ENCODE peak calls at places on chromosome 13, in five cellular contexts. Z is ovary, H is left ventricle myocardium inferior, I is cardiac muscle cell, Y is esophagus muscularis mucosa. T is an unnamed sample. For H3K4me1, the result is how much of the 10 kb centered on the place peaks cover.

GRCh38 chr13:60134376-60134775 is 29.4 kb downstream of the DIAPH3 start:
- DNase-seq in Z (no peak), H (no peak), I (peak), Y (no peak), T (no peak)

GRCh38 chr13:101423872-101424271 is 7.6 kb upstream of the NALCN start:
- DNase-seq in Z (no peak), H (no peak), I (no peak), Y (no peak), T (no peak)

GRCh38 chr13:24083722-24084421 is 76.6 kb upstream of the SPATA13 start:
- DNase-seq in Z (no peak), H (no peak), I (no peak), Y (no peak), T (no peak)

GRCh38 chr13:44300895-44301638 is 72.6 kb upstream of the SERP2 start:
- DNase-seq in Z (peak), H (peak), I (peak), Y (no peak), T (no peak)

GRCh38 chr13:70253411-70253810 is 145.2 kb upstream of the KLHL1 start:
- DNase-seq in Z (no peak), H (no peak), I (no peak), Y (no peak), T (no peak)

GRCh38 chr13:44129418-44129817 is 244.2 kb upstream of the SERP2 start:
- DNase-seq in Z (no peak), H (no peak), I (no peak), Y (no peak), T (no peak)

GRCh38 chr13:58619396-58620113 is 988.0 kb downstream of the PCDH17 start:
- DNase-seq in Z (no peak), H (no peak), I (no peak), Y (no peak), T (no peak)

GRCh38 chr13:72062566-72062965 is 195.6 kb upstream of the DACH1 start:
- DNase-seq in Z (no peak), H (peak), I (no peak), Y (no peak), T (peak)

GRCh38 chr13:74575729-74576125 is 441.5 kb upstream of the KLF12 start:
- DNase-seq in Z (peak), H (peak), I (peak), Y (no peak), T (peak)

GRCh38 chr13:92842145-92842544 is 384.5 kb upstream of the GPC6 start:
- DNase-seq in Z (no peak), H (no peak), I (peak), Y (no peak), T (no peak)

GRCh38 chr13:96172066-96172465 is 82.2 kb downstream of the HS6ST3 start:
- DNase-seq in Z (no peak), H (no peak), I (no peak), Y (no peak), T (no peak)

GRCh38 chr13:76668141-76668540 is 218.1 kb downstream of the KCTD12 start:
- DNase-seq in Z (no peak), H (no peak), I (no peak), Y (no peak), T (no peak)

GRCh38 chr13:45511310-45512147 is 46.8 kb downstream of the COG3 start:
- DNase-seq in Z (no peak), H (no peak), I (peak), Y (no peak), T (peak)

GRCh38 chr13:32687275-32687674 is 101.0 kb downstream of the PDS5B start:
- DNase-seq in Z (no peak), H (no peak), I (no peak), Y (no peak), T (no peak)

GRCh38 chr13:106440846-106441245 is 94.6 kb downstream of the EFNB2 start:
- DNase-seq in Z (no peak), H (no peak), I (peak), Y (peak), T (no peak)

GRCh38 chr13:60226507-60226906 is 62.8 kb upstream of the DIAPH3 start:
- DNase-seq in Z (no peak), H (no peak), I (peak), Y (no peak), T (peak)

GRCh38 chr13:62643007-62643483 is 1227.4 kb upstream of the PCDH20 start:
- DNase-seq in Z (no peak), H (no peak), I (no peak), Y (no peak), T (no peak)

GRCh38 chr13:51361111-51361510 is 21.6 kb downstream of the SERPINE3 start:
- DNase-seq in Z (no peak), H (no peak), I (no peak), Y (no peak), T (no peak)

GRCh38 chr13:48653074-48654054 is at the start of gene CYSLTR2:
- DNase-seq in Z (no peak), H (no peak), I (peak), Y (peak), T (no peak)

GRCh38 chr13:99308481-99309087 is 1.4 kb upstream of the GPR183 start:
- DNase-seq in Z (no peak), H (no peak), I (peak), Y (no peak), T (no peak)
- H3K4me1 ChIP-seq in Z (under half), H (under half), I (under half), Y (under half), T (under half)

GRCh38 chr13:114151565-114152284 is 19.3 kb upstream of the RASA3 start:
- DNase-seq in Z (no peak), H (no peak), I (peak), Y (no peak), T (peak)
- TF ChIP-seq CTCF in Z (no peak), H (peak), I (peak), Y (no peak), T (peak)

DNA sequence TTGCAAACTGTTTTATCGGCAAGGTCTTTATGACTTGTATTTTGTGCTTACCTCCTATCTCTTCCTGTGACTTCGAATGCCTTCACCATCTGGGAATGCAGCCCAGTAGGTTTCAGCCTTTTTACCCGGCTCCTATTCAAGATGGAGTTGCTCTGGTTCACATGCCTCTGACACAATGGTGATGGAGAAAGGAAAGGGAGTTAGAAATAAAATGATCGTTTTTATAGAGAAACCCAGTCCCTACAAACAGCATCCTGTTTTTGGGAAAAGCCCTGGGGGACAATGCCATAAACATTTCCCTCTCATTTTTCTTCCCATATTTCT is 27.5 kb upstream of the SLC46A3 start:
- DNase-seq in Z (no peak), H (no peak), I (no peak), Y (no peak), T (no peak)
- H3K4me3 ChIP-seq in Z (no peak), H (no peak), I (no peak), Y (no peak), T (no peak)

DNA sequence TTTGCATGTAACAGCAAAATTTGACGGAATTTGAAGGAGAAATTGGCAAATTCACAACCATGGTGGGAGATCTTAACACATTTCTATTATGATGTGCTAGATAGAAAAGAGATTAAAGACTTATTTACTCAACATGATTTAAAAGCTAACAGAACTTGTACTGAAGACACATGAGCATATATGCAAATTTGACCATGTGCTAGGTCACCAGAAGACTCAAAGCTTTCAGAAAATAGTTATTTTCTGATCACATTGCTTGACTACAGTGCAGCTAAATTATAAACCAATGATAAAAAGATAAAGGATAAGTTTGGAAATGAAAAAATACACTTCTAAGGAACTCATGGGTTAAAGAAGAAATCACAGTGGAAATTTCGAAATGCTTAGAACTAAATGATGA is 9.1 kb downstream of the GPR183 start:
- DNase-seq in Z (no peak), H (no peak), I (no peak), Y (no peak), T (no peak)
- H3K4me1 ChIP-seq in Z (under half), H (under half), I (under half), Y (under half), T (under half)

GRCh38 chr13:64154514-64154913 is 2738.9 kb upstream of the PCDH20 start:
- DNase-seq in Z (no peak), H (no peak), I (peak), Y (no peak), T (no peak)
- TF ChIP-seq CTCF in Z (no peak), H (no peak), I (peak), Y (no peak), T (no peak)